ENCODE peak calls at places on chromosomes 7 and 10, in ten cellular contexts. U is SW 1271, O is AG09309, K is left ventricle myocardium inferior, G is GM12891, D is mesothelial cell of epicardium, C is NCI-H146, F is Right ventricle myocardium superior, W is NCI-H460, Z is H9. X is an unnamed sample.

GRCh38 chr10:47420305-47421056 is 36.4 kb upstream of the ZNF488 start:
- DNase-seq in U (no peak), O (no peak), K (no peak), G (no peak), D (no peak), C (no peak), F (no peak), W (no peak), Z (no peak), X (no peak)

GRCh38 chr10:130232361-130233360 is 96.5 kb downstream of the GLRX3 start:
- DNase-seq in U (no peak), O (no peak), K (no peak), G (no peak), D (no peak), C (no peak), F (no peak), W (no peak), Z (peak; percentile 19), X (no peak)

GRCh38 chr10:71598673-71599072 is 120.9 kb downstream of the C10orf105 start:
- DNase-seq in U (no peak), O (peak; percentile 37), K (peak; percentile 84), G (no peak), D (no peak), C (no peak), F (peak; percentile 91), W (no peak), Z (no peak), X (no peak)

GRCh38 chr10:29895436-29895835 is 163.9 kb downstream of the JCAD start:
- DNase-seq in U (no peak), O (peak; percentile 54), K (peak; percentile 69), G (no peak), D (no peak), C (no peak), F (peak; percentile 82), W (no peak), Z (peak; percentile 46), X (no peak)

GRCh38 chr10:43212043-43212721 is 54.7 kb downstream of the RASGEF1A start:
- DNase-seq in U (no peak), O (no peak), K (peak; percentile 34), G (no peak), D (no peak), C (no peak), F (peak; percentile 38), W (no peak), Z (no peak), X (no peak)

GRCh38 chr7:123460616-123461015 is 73.8 kb downstream of the IQUB start:
- DNase-seq in U (no peak), O (no peak), K (no peak), G (no peak), D (no peak), C (no peak), F (no peak), W (no peak), Z (no peak), X (no peak)

GRCh38 chr10:1600861-1601260 is 136.5 kb downstream of the ADARB2 start:
- DNase-seq in U (no peak), O (no peak), K (no peak), G (no peak), D (no peak), C (no peak), F (no peak), W (no peak), Z (no peak), X (no peak)

GRCh38 chr10:93916257-93917063 is 22.7 kb downstream of the SLC35G1 start:
- DNase-seq in U (no peak), O (peak; percentile 14), K (no peak), G (no peak), D (no peak), C (peak; percentile 41), F (no peak), W (peak; percentile 21), Z (no peak), X (no peak)

GRCh38 chr10:75853085-75853484 is 421.7 kb downstream of the LRMDA start:
- DNase-seq in U (no peak), O (no peak), K (no peak), G (no peak), D (no peak), C (no peak), F (no peak), W (no peak), Z (no peak), X (no peak)

GRCh38 chr7:29796181-29796580 is 10.1 kb upstream of the WIPF3 start:
- DNase-seq in U (no peak), O (no peak), K (no peak), G (no peak), D (no peak), C (no peak), F (no peak), W (no peak), Z (no peak), X (no peak)

GRCh38 chr10:126935263-126935946 is 30.2 kb downstream of the DOCK1 start:
- DNase-seq in U (no peak), O (no peak), K (no peak), G (no peak), D (no peak), C (no peak), F (no peak), W (no peak), Z (no peak), X (no peak)

GRCh38 chr10:126398383-126398743 is 10.1 kb upstream of the ADAM12 start:
- DNase-seq in U (no peak), O (no peak), K (no peak), G (no peak), D (no peak), C (no peak), F (no peak), W (no peak), Z (no peak), X (no peak)

GRCh38 chr10:13698217-13698616 is 111.5 kb downstream of the PRPF18 start:
- DNase-seq in U (no peak), O (no peak), K (peak; percentile 48), G (no peak), D (no peak), C (no peak), F (no peak), W (no peak), Z (no peak), X (no peak)

GRCh38 chr7:47482013-47482761 is 99.7 kb downstream of the TNS3 start:
- DNase-seq in U (peak; percentile 22), O (peak; percentile 74), K (no peak), G (no peak), D (no peak), C (no peak), F (no peak), W (no peak), Z (no peak), X (no peak)

GRCh38 chr10:22612316-22612715 is 102.1 kb downstream of the PIP4K2A start:
- DNase-seq in U (no peak), O (no peak), K (no peak), G (no peak), D (no peak), C (no peak), F (no peak), W (no peak), Z (no peak), X (no peak)

GRCh38 chr7:105408791-105409410 is 20.2 kb upstream of the SRPK2 start:
- DNase-seq in U (no peak), O (no peak), K (no peak), G (no peak), D (no peak), C (no peak), F (no peak), W (no peak), Z (no peak), X (no peak)

GRCh38 chr10:103715430-103715829 is 139.9 kb downstream of the SH3PXD2A start:
- DNase-seq in U (no peak), O (peak; percentile 80), K (no peak), G (no peak), D (no peak), C (no peak), F (peak; percentile 37), W (no peak), Z (no peak), X (no peak)

GRCh38 chr7:92714767-92715166 is 121.6 kb downstream of the CDK6 start:
- DNase-seq in U (no peak), O (no peak), K (no peak), G (no peak), D (no peak), C (no peak), F (no peak), W (no peak), Z (no peak), X (no peak)

GRCh38 chr7:111029574-111030357 is 61.2 kb upstream of the LRRN3 start:
- DNase-seq in U (no peak), O (no peak), K (no peak), G (no peak), D (no peak), C (no peak), F (no peak), W (no peak), Z (no peak), X (no peak)

GRCh38 chr7:4800487-4800886 is 25.1 kb downstream of the AP5Z1 start:
- DNase-seq in U (no peak), O (no peak), K (no peak), G (no peak), D (no peak), C (no peak), F (no peak), W (no peak), Z (no peak), X (no peak)

GRCh38 chr10:49649936-49650723 is 29.3 kb upstream of the C10orf53 start:
- DNase-seq in U (no peak), O (no peak), K (no peak), G (no peak), D (no peak), C (no peak), F (no peak), W (no peak), Z (peak; percentile 12), X (no peak)

GRCh38 chr7:55059006-55059405 is 40.2 kb downstream of the EGFR start:
- DNase-seq in U (no peak), O (no peak), K (no peak), G (no peak), D (no peak), C (no peak), F (no peak), W (no peak), Z (no peak), X (no peak)

GRCh38 chr10:30219977-30220751 is 128.9 kb downstream of the MTPAP start:
- DNase-seq in U (no peak), O (peak; percentile 11), K (no peak), G (no peak), D (no peak), C (peak; percentile 29), F (no peak), W (no peak), Z (no peak), X (no peak)

GRCh38 chr10:116263870-116264269 is 9.1 kb downstream of the GFRA1 start:
- DNase-seq in U (no peak), O (no peak), K (no peak), G (no peak), D (no peak), C (no peak), F (no peak), W (no peak), Z (no peak), X (no peak)

GRCh38 chr7:128904381-128905197 is 5.9 kb downstream of the KCP start:
- DNase-seq in U (no peak), O (no peak), K (no peak), G (peak; percentile 70), D (no peak), C (peak; percentile 57), F (peak; percentile 30), W (peak; percentile 52), Z (peak; percentile 49), X (peak; percentile 86)

GRCh38 chr7:30510124-30511074 is 5.8 kb upstream of the GGCT start:
- DNase-seq in U (no peak), O (no peak), K (no peak), G (no peak), D (no peak), C (peak; percentile 23), F (no peak), W (no peak), Z (no peak), X (no peak)

GRCh38 chr10:14356921-14357320 is 26.2 kb upstream of the FRMD4A start:
- DNase-seq in U (no peak), O (peak; percentile 4), K (no peak), G (no peak), D (no peak), C (no peak), F (no peak), W (no peak), Z (no peak), X (no peak)

GRCh38 chr10:100345570-100346330 is 1.3 kb upstream of the SCD start:
- DNase-seq in U (no peak), O (no peak), K (no peak), G (no peak), D (no peak), C (peak; percentile 34), F (no peak), W (peak; percentile 34), Z (no peak), X (no peak)

X was measured in GM10248.